ENCODE peak calls at places on chromosomes 6 and 20, in four cellular contexts. X is transverse colon, I is astrocyte of the spinal cord, K is hepatocyte. E is an unnamed sample.

GRCh38 chr6:113362542-113363430 is 494.4 kb upstream of the MARCKS start:
- DNase-seq in X (no peak), I (peak), K (no peak), E (no peak)

GRCh38 chr20:31972481-31973386 is 4.8 kb downstream of the XKR7 start:
- DNase-seq in X (no peak), I (no peak), K (no peak), E (no peak)

GRCh38 chr6:52539607-52540006 is 37.3 kb downstream of the TRAM2 start:
- DNase-seq in X (no peak), I (peak), K (no peak), E (no peak)

GRCh38 chr6:83600531-83600930 is 88.2 kb downstream of the PRSS35 start:
- DNase-seq in X (no peak), I (no peak), K (no peak), E (no peak)

GRCh38 chr20:42093542-42094440 is 475.6 kb upstream of the CHD6 start:
- DNase-seq in X (no peak), I (no peak), K (no peak), E (no peak)

GRCh38 chr6:142851601-142852000 is 93.4 kb downstream of the HIVEP2 start:
- DNase-seq in X (no peak), I (no peak), K (no peak), E (no peak)

GRCh38 chr6:32970413-32971244 is 2.2 kb downstream of the BRD2 start:
- DNase-seq in X (peak), I (peak), K (peak), E (peak)

GRCh38 chr6:94668896-94669295 is 908.4 kb upstream of the MANEA start:
- DNase-seq in X (no peak), I (no peak), K (no peak), E (no peak)

GRCh38 chr20:63258826-63259225 is 4.6 kb upstream of the NKAIN4 start:
- DNase-seq in X (no peak), I (no peak), K (peak), E (no peak)

GRCh38 chr20:49951160-49951559 is 15.0 kb downstream of the RNF114 start:
- DNase-seq in X (no peak), I (peak), K (no peak), E (no peak)

GRCh38 chr20:3781153-3781910 is at the start of gene SPEF1:
- DNase-seq in X (peak), I (peak), K (peak), E (peak)

GRCh38 chr6:107786709-107787588 is 37.2 kb downstream of the SCML4 start:
- DNase-seq in X (peak), I (no peak), K (no peak), E (no peak)

GRCh38 chr6:105784179-105784578 is 302.0 kb upstream of the PRDM1 start:
- DNase-seq in X (no peak), I (no peak), K (no peak), E (no peak)

GRCh38 chr20:9407805-9408421 is 106.5 kb upstream of the LAMP5 start:
- DNase-seq in X (peak), I (peak), K (peak), E (no peak)

GRCh38 chr6:111423960-111424846 is 58.8 kb downstream of the REV3L start:
- DNase-seq in X (peak), I (peak), K (no peak), E (no peak)

GRCh38 chr6:154403803-154404202 is 47.2 kb upstream of the IPCEF1 start:
- DNase-seq in X (peak), I (peak), K (peak), E (no peak)

GRCh38 chr6:111776236-111777189 is 96.7 kb downstream of the FYN start:
- DNase-seq in X (no peak), I (no peak), K (no peak), E (no peak)

GRCh38 chr20:60262967-60263603 is 304.9 kb downstream of the CDH26 start:
- DNase-seq in X (peak), I (no peak), K (no peak), E (no peak)

GRCh38 chr20:63495771-63496403 is 3.0 kb downstream of the EEF1A2 start:
- DNase-seq in X (peak), I (peak), K (peak), E (no peak)

GRCh38 chr6:19613678-19614077 is 223.5 kb upstream of the ID4 start:
- DNase-seq in X (no peak), I (no peak), K (no peak), E (no peak)

GRCh38 chr20:59810376-59811187 is 122.9 kb downstream of the SYCP2 start:
- DNase-seq in X (no peak), I (no peak), K (no peak), E (peak)

GRCh38 chr20:415820-416322 is 7.8 kb downstream of the RBCK1 start:
- DNase-seq in X (no peak), I (no peak), K (no peak), E (no peak)

GRCh38 chr20:34824026-34824860 is 1.2 kb downstream of the NCOA6 start:
- DNase-seq in X (peak), I (peak), K (peak), E (no peak)

GRCh38 chr6:87756858-87757257 is 54.8 kb upstream of the AKIRIN2 start:
- DNase-seq in X (peak), I (peak), K (no peak), E (no peak)

GRCh38 chr6:31898200-31899011 is 908 bp upstream of the EHMT2 start:
- DNase-seq in X (peak), I (peak), K (peak), E (no peak)

GRCh38 chr6:126716826-126717514 is 377.1 kb downstream of the CENPW start:
- DNase-seq in X (no peak), I (no peak), K (no peak), E (no peak)

GRCh38 chr6:106715922-106716321 is 86.5 kb downstream of the QRSL1 start:
- DNase-seq in X (no peak), I (no peak), K (no peak), E (no peak)

GRCh38 chr6:2958331-2958711 is 13.0 kb downstream of the SERPINB6 start:
- DNase-seq in X (no peak), I (no peak), K (no peak), E (no peak)

DNA sequence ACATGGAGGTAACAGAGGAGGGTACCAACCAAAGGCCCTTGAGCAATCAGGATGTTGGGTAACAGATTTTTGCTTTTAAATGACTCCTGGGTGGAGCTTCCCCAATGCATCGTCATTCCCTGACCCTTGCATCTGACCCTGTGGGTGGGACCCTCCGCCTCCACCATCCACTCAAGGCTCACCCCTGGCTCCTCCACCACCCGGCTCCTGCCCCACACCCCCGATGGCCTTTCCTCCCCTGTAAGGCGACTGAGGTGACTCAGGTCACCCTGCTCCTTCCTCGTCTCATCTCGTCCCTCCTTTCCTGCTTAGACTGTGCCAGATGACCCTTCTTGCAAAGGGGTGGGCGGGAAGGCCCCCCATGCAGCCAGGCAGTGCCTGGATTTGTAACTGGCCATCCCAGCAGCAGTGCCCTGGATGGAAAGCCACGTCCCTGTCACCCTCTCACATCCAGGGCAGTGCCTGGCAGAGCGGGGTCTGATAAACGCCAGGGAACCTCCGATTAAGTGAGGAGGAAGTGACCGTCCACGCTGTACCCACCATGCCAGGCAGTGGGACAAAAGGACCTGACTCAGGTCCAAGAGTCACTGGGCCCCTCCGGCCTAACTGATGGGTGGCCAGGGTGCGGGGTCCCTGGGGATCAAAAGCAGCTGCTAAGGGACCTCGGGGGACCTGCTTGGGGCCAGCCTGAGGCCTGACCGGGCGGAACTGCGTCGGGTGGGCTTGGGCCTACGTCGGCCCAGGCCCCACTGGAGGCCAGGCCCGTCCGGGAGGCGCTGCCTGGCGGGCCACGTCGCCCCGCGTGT is 624 bp upstream of the NPEPL1 start:
- DNase-seq in X (peak), I (no peak), K (no peak), E (peak)
- TF ChIP-seq CTCF in X (no peak), I (no peak), K (no peak), E (no peak)

DNA sequence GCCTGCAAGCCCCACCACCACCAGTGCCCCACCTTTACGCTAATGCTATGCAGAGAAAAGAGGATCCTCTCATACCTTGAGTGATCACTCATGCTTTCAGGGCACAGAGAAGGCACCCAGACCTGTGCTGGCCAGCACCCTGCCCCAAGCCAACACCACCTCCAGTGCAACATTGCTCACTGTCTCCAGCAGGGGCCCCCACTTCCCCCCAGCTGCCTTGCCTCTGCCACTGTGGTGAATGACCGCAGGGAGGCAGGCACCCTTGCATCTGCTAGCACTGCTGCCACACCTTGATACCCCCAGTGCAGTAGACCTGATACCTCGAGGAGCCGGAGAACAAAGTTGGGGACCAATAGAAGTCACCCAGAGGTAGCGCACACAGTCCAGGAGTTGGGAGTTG is 139.2 kb upstream of the PLN start:
- DNase-seq in X (no peak), I (no peak), K (no peak), E (no peak)
- TF ChIP-seq CTCF in X (no peak), I (no peak), K (no peak), E (no peak)

GRCh38 chr20:18287915-18288747 is at the start of gene ZNF133:
- DNase-seq in X (peak), I (peak), K (peak), E (peak)
- TF ChIP-seq CTCF in X (no peak), I (no peak), K (peak), E (no peak)

GRCh38 chr20:45038747-45039469 is 62.0 kb downstream of the KCNS1 start:
- DNase-seq in X (no peak), I (no peak), K (no peak), E (no peak)

GRCh38 chr20:45041464-45042337 is 59.2 kb downstream of the KCNS1 start:
- DNase-seq in X (peak), I (peak), K (peak), E (no peak)

GRCh38 chr20:45037050-45037449 is 63.9 kb downstream of the KCNS1 start:
- DNase-seq in X (no peak), I (peak), K (no peak), E (no peak)

GRCh38 chr20:45037635-45038034 is 63.3 kb downstream of the KCNS1 start:
- DNase-seq in X (no peak), I (no peak), K (no peak), E (no peak)

DNA sequence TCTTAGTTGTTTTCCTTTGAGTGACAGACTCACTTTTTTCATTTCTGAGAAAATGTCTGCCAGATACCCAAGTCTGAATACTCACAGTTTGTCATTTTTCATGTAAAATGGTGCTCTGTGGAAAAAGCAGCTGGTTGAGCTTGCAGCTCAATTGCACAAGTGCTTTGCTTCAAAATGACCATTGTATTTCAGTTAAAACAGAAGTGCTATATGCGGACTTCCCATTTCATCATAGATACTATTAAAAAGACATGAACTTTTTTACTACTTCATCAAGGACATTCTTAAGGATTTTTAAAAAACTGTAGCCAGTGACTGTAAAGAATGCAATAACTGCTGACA is 61.5 kb downstream of the KCNS1 start:
- DNase-seq in X (no peak), I (no peak), K (no peak), E (no peak)
- TF ChIP-seq CTCF in X (no peak), I (no peak), K (no peak), E (no peak)

GRCh38 chr6:43211960-43212359 is 17.3 kb downstream of the DNPH1 start:
- DNase-seq in X (no peak), I (no peak), K (no peak), E (no peak)
- TF ChIP-seq CTCF in X (no peak), I (peak), K (peak), E (no peak)

E was measured in osteocyte.